ENCODE peak calls at places on chromosomes 4 and X, in seven cellular contexts. F is spleen, H is adrenal gland, S is H1, R is OCI-LY7, C is fibroblast of lung, U is pancreas. J is an unnamed sample.

GRCh38 chrX:109463729-109464128 is 18.2 kb downstream of the GUCY2F start:
- DNase-seq in F (no peak), H (no peak), S (no peak), R (no peak), C (no peak), U (no peak), J (no peak)

GRCh38 chr4:3388461-3389185 is 53.1 kb upstream of the HGFAC start:
- DNase-seq in F (peak; percentile 76), H (peak; percentile 27), S (peak; percentile 57), R (no peak), C (peak; percentile 86), U (no peak), J (no peak)

GRCh38 chrX:56728752-56729151 is 291 bp upstream of the NBDY start:
- DNase-seq in F (no peak), H (peak; percentile 19), S (no peak), R (peak; percentile 43), C (peak; percentile 32), U (no peak), J (peak; percentile 20)

GRCh38 chrX:35726176-35726575 is 72.0 kb upstream of the MAGEB16 start:
- DNase-seq in F (no peak), H (peak; percentile 37), S (no peak), R (peak; percentile 10), C (no peak), U (no peak), J (no peak)

GRCh38 chrX:16479206-16479869 is 170.6 kb upstream of the S100G start:
- DNase-seq in F (no peak), H (no peak), S (no peak), R (no peak), C (peak; percentile 77), U (no peak), J (no peak)

GRCh38 chr4:127134490-127134889 is 498.3 kb upstream of the INTU start:
- DNase-seq in F (no peak), H (no peak), S (no peak), R (no peak), C (no peak), U (no peak), J (no peak)

GRCh38 chr4:73450398-73451004 is 14.5 kb downstream of the AFP start:
- DNase-seq in F (no peak), H (no peak), S (peak; percentile 51), R (no peak), C (peak; percentile 98), U (peak; percentile 36), J (no peak)

GRCh38 chrX:85573801-85574200 is 194.3 kb upstream of the POF1B start:
- DNase-seq in F (no peak), H (no peak), S (no peak), R (no peak), C (no peak), U (no peak), J (no peak)

GRCh38 chr4:153676984-153677383 is 7.1 kb upstream of the TLR2 start:
- DNase-seq in F (no peak), H (no peak), S (no peak), R (no peak), C (peak; percentile 93), U (no peak), J (no peak)

GRCh38 chr4:67104145-67104544 is 441.2 kb downstream of the CENPC start:
- DNase-seq in F (no peak), H (no peak), S (no peak), R (no peak), C (no peak), U (no peak), J (no peak)

GRCh38 chr4:142352682-142353081 is 493.4 kb downstream of the INPP4B start:
- DNase-seq in F (no peak), H (no peak), S (no peak), R (no peak), C (no peak), U (no peak), J (no peak)

GRCh38 chrX:129876734-129877395 is 29.1 kb upstream of the UTP14A start:
- DNase-seq in F (no peak), H (no peak), S (no peak), R (no peak), C (peak; percentile 82), U (no peak), J (no peak)

GRCh38 chr4:170089743-170090666 is at the start of gene AADAT:
- DNase-seq in F (peak; percentile 76), H (peak; percentile 73), S (peak; percentile 89), R (no peak), C (peak; percentile 73), U (peak; percentile 73), J (peak; percentile 74)

GRCh38 chr4:66927937-66928336 is 617.4 kb downstream of the CENPC start:
- DNase-seq in F (no peak), H (no peak), S (no peak), R (no peak), C (peak; percentile 45), U (no peak), J (no peak)

GRCh38 chrX:25049347-25049746 is 33.6 kb upstream of the ARX start:
- DNase-seq in F (no peak), H (no peak), S (no peak), R (no peak), C (peak; percentile 20), U (no peak), J (no peak)

GRCh38 chr4:38925492-38926418 is 58.1 kb downstream of the FAM114A1 start:
- DNase-seq in F (no peak), H (no peak), S (no peak), R (no peak), C (no peak), U (no peak), J (no peak)

GRCh38 chr4:96120206-96120605 is 280.3 kb downstream of the PDHA2 start:
- DNase-seq in F (no peak), H (no peak), S (no peak), R (no peak), C (peak; percentile 18), U (no peak), J (no peak)

GRCh38 chrX:47573334-47574095 is 8.7 kb upstream of the TIMP1 start:
- DNase-seq in F (no peak), H (no peak), S (peak; percentile 69), R (no peak), C (peak; percentile 61), U (peak; percentile 34), J (peak; percentile 47)

GRCh38 chr4:7425591-7426468 is 8.9 kb downstream of the PSAPL1 start:
- DNase-seq in F (peak; percentile 61), H (no peak), S (peak; percentile 28), R (no peak), C (no peak), U (no peak), J (peak; percentile 2)
- H3K4me1 ChIP-seq in F (no peaks in the 10 kb centered on the region), H (no peaks in the 10 kb centered on the region), S (peaks cover 8% of the 10 kb centered on the region), R (no peaks in the 10 kb centered on the region), C (no peaks in the 10 kb centered on the region), U (no peaks in the 10 kb centered on the region), J (no peaks in the 10 kb centered on the region)

DNA sequence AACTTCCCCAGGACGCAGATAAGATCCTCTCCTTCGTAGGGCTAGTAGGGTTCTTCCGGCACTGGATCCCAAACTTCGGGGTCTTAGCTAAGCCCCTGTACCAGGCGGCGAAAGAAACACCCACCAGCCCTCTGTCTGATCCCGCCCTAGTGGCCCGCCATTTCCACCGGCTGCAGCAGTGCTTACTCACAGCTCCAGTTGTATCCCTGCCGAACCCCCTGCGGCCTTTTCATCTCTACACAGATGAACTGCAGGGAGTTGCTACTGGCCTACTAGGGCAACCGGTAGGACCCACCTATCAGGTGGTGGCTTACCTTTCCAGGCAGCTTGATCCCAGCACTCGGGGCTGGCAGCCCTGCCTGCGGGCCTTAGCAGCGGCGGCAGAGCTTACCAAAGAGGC is 961.2 kb downstream of the RPA4 start:
- DNase-seq in F (no peak), H (no peak), S (no peak), R (no peak), C (no peak), U (peak; percentile 3), J (no peak)
- H3K9me3 ChIP-seq in F (peaks cover 27% of the 10 kb centered on the region), H (no peaks in the 10 kb centered on the region), S (peaks cover 5% of the 10 kb centered on the region), R (no peaks in the 10 kb centered on the region), C (no peaks in the 10 kb centered on the region), U (no peaks in the 10 kb centered on the region), J (no peaks in the 10 kb centered on the region)

DNA sequence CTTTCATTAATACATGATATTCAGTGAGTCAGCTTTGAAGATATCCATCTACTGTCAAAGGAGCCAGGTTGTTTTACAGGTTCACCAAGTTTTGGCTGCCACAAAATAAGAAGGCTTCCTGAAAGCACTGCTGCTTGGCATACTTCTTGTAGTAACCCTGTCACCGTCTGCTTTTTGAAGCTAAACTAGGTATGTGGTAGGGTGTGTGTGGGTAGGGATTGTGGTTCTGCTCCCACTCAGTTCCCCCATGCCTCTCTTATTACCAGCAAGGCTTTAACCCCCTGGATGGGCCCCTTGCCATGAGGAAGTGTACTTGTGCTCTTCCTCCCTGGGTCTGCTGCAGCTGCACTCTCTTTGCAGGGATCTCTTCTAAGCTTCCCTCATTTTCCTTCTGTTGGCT is 191.2 kb downstream of the BANK1 start:
- DNase-seq in F (no peak), H (no peak), S (no peak), R (no peak), C (peak; percentile 55), U (no peak), J (no peak)
- H3K4me1 ChIP-seq in F (no peaks in the 10 kb centered on the region), H (no peaks in the 10 kb centered on the region), S (no peaks in the 10 kb centered on the region), R (no peaks in the 10 kb centered on the region), C (no peaks in the 10 kb centered on the region), U (no peaks in the 10 kb centered on the region), J (no peaks in the 10 kb centered on the region)

GRCh38 chr4:85209161-85209560 is 242.7 kb upstream of the WDFY3 start:
- DNase-seq in F (no peak), H (no peak), S (no peak), R (no peak), C (no peak), U (no peak), J (no peak)

DNA sequence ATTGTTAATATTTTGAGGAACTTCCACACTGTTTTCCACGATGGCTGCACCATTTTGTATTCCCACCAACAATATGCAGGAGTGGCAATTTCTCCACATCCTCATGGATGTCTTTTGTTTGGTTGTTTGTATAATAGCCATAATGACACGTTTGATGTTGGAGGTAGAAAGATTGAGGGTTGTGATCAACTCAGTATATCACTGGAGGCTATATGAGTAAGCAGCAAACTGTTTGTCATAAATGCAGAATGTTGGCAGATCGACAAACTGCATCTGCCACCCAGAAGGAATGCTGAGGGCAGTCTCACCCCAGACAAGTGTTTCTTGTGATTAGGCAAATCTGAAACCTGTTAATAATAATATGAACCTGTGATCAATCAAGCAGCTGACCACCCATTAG is 243.9 kb upstream of the WDFY3 start:
- DNase-seq in F (no peak), H (no peak), S (no peak), R (no peak), C (no peak), U (no peak), J (no peak)
- H3K9me3 ChIP-seq in F (peaks cover 18% of the 10 kb centered on the region), H (no peaks in the 10 kb centered on the region), S (peaks cover 2% of the 10 kb centered on the region), R (no peaks in the 10 kb centered on the region), C (no peaks in the 10 kb centered on the region), U (no peaks in the 10 kb centered on the region), J (no peaks in the 10 kb centered on the region)

DNA sequence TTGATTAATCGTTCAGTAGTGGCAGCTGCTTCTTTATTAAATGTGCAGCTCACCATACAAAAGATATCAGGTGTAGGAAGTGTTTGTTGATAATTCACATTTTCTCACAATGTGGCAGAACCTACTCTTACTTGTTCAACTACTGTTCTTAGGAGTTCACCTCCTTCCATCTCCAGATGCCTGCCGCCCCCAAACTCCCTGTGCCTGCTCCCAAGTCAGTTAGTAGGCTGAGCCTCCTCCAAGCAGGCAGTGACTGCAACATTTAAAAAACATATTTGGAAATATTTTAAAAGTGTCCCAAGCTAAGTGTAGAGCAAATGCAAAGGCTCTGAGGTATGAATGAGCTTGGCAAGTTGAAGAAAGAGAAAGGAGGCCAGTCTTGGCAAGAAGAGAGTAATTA is 100.2 kb downstream of the AFF2 start:
- DNase-seq in F (no peak), H (no peak), S (no peak), R (no peak), C (no peak), U (no peak), J (no peak)
- H3K4me1 ChIP-seq in F (no peaks in the 10 kb centered on the region), H (no peaks in the 10 kb centered on the region), S (no peaks in the 10 kb centered on the region), R (peaks cover 32% of the 10 kb centered on the region), C (no peaks in the 10 kb centered on the region), U (no peaks in the 10 kb centered on the region), J (no peaks in the 10 kb centered on the region)

J was measured in transverse colon.